ENCODE peak calls at places on chromosome 11, in four cellular contexts. One of them, this sample, is unnamed.

GRCh38 chr11:4551346-4551979 is 6.5 kb downstream of the OR52M1 start:
- DNase-seq in K562: peak
- DNase-seq in HepG2: peak
- DNase-seq in GM12878: no peak
- DNase-seq in this sample: peak

GRCh38 chr11:66476841-66477251 is 3.4 kb upstream of the DPP3 start:
- DNase-seq in K562: no peak
- DNase-seq in HepG2: no peak
- DNase-seq in GM12878: no peak
- DNase-seq in this sample: no peak

GRCh38 chr11:66026017-66026529 is at the start of gene CATSPER1:
- DNase-seq in GM12878: no peak
- DNase-seq in HepG2: no peak
- DNase-seq in K562: no peak
- DNase-seq in this sample: no peak

GRCh38 chr11:35038211-35038930 is 100.6 kb upstream of the CD44 start:
- DNase-seq in HepG2: no peak
- DNase-seq in GM12878: no peak
- DNase-seq in K562: no peak
- DNase-seq in this sample: no peak

GRCh38 chr11:2791139-2791520 is 91.3 kb upstream of the KCNQ1OT1 start:
- DNase-seq in GM12878: no peak
- DNase-seq in K562: no peak
- DNase-seq in HepG2: no peak
- DNase-seq in this sample: no peak

GRCh38 chr11:120832609-120833221 is 191.2 kb upstream of the TBCEL start:
- DNase-seq in K562: no peak
- DNase-seq in HepG2: no peak
- DNase-seq in GM12878: no peak
- DNase-seq in this sample: no peak

GRCh38 chr11:10488581-10489443 is 33.7 kb downstream of the AMPD3 start:
- DNase-seq in K562: no peak
- DNase-seq in GM12878: peak
- DNase-seq in HepG2: no peak
- DNase-seq in this sample: no peak

GRCh38 chr11:83472328-83472727 is 186.2 kb upstream of the CCDC90B start:
- DNase-seq in GM12878: no peak
- DNase-seq in K562: no peak
- DNase-seq in HepG2: no peak
- DNase-seq in this sample: no peak

GRCh38 chr11:107139396-107139795 is 121.1 kb upstream of the GUCY1A2 start:
- DNase-seq in GM12878: no peak
- DNase-seq in HepG2: no peak
- DNase-seq in K562: no peak
- DNase-seq in this sample: no peak

GRCh38 chr11:96161271-96162089 is 181.5 kb downstream of the MAML2 start:
- DNase-seq in HepG2: no peak
- DNase-seq in GM12878: no peak
- DNase-seq in K562: no peak
- DNase-seq in this sample: no peak

GRCh38 chr11:31802609-31802989 is 8.5 kb downstream of the PAX6 start:
- DNase-seq in HepG2: no peak
- DNase-seq in GM12878: no peak
- DNase-seq in K562: no peak
- DNase-seq in this sample: no peak

GRCh38 chr11:9594267-9595046 is 21.0 kb downstream of the WEE1 start:
- DNase-seq in K562: no peak
- DNase-seq in GM12878: no peak
- DNase-seq in HepG2: no peak
- DNase-seq in this sample: no peak

GRCh38 chr11:117458275-117459120 is 130.8 kb downstream of the CEP164 start:
- DNase-seq in K562: no peak
- DNase-seq in HepG2: no peak
- DNase-seq in GM12878: no peak
- DNase-seq in this sample: no peak

GRCh38 chr11:93541884-93542752 is 1.1 kb downstream of the SMCO4 start:
- DNase-seq in K562: peak
- DNase-seq in GM12878: no peak
- DNase-seq in HepG2: peak
- DNase-seq in this sample: peak

GRCh38 chr11:12518606-12519385 is 141.4 kb downstream of the PARVA start:
- DNase-seq in GM12878: no peak
- DNase-seq in HepG2: no peak
- DNase-seq in K562: no peak
- DNase-seq in this sample: no peak

GRCh38 chr11:77058900-77059299 is 7.9 kb upstream of the CAPN5 start:
- DNase-seq in GM12878: no peak
- DNase-seq in K562: no peak
- DNase-seq in HepG2: no peak
- DNase-seq in this sample: no peak

GRCh38 chr11:134499990-134500389 is 87.9 kb upstream of the B3GAT1 start:
- DNase-seq in HepG2: no peak
- DNase-seq in K562: no peak
- DNase-seq in GM12878: no peak
- DNase-seq in this sample: no peak

GRCh38 chr11:5808500-5809121 is at the start of gene OR52N2:
- DNase-seq in K562: peak
- DNase-seq in HepG2: peak
- DNase-seq in GM12878: peak
- DNase-seq in this sample: peak

GRCh38 chr11:35615911-35616900 is 2.1 kb upstream of the FJX1 start:
- DNase-seq in GM12878: no peak
- DNase-seq in HepG2: peak
- DNase-seq in K562: peak
- DNase-seq in this sample: no peak

GRCh38 chr11:33624082-33624481 is 76.5 kb downstream of the C11orf91 start:
- DNase-seq in GM12878: no peak
- DNase-seq in K562: no peak
- DNase-seq in HepG2: no peak
- DNase-seq in this sample: no peak

GRCh38 chr11:73236879-73237278 is 18.8 kb downstream of the P2RY2 start:
- DNase-seq in K562: peak
- DNase-seq in HepG2: peak
- DNase-seq in GM12878: no peak
- DNase-seq in this sample: peak

GRCh38 chr11:91081440-91082088 is 858.7 kb upstream of the CHORDC1 start:
- DNase-seq in HepG2: no peak
- DNase-seq in GM12878: no peak
- DNase-seq in K562: no peak
- DNase-seq in this sample: no peak

GRCh38 chr11:19359425-19360000 is 118.8 kb upstream of the E2F8 start:
- DNase-seq in HepG2: no peak
- DNase-seq in GM12878: no peak
- DNase-seq in K562: no peak
- DNase-seq in this sample: no peak

GRCh38 chr11:72672839-72673238 is 1.4 kb downstream of the PDE2A start:
- DNase-seq in K562: no peak
- DNase-seq in HepG2: no peak
- DNase-seq in GM12878: no peak
- DNase-seq in this sample: no peak

GRCh38 chr11:130409618-130410388 is 18.6 kb downstream of the ADAMTS8 start:
- DNase-seq in HepG2: no peak
- DNase-seq in K562: no peak
- DNase-seq in GM12878: no peak
- DNase-seq in this sample: no peak

GRCh38 chr11:123168955-123169484 is 26.0 kb downstream of the CLMP start:
- DNase-seq in GM12878: no peak
- DNase-seq in K562: no peak
- DNase-seq in HepG2: no peak
- DNase-seq in this sample: no peak

GRCh38 chr11:12564012-12564411 is 110.2 kb upstream of the TEAD1 start:
- DNase-seq in K562: no peak
- DNase-seq in HepG2: no peak
- DNase-seq in GM12878: no peak
- DNase-seq in this sample: no peak

DNA sequence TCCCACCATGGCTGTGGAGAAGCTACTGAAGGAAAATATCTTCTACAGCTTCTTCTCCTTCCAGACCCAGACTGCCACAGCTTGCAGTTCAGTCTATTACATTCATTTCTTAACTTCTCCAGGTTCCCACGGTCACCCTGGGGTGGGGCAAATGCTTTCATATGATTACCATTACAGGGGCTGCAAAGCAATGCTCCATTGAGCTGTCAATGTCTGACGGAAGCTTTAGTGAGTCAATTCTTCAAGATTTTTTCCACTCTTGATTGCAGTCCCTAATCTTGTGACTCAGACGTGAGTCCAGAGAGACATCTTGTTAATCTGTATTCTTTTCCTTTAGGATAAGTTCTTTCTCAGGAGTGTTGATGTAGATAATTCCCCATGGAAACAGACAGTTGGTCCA is 233.4 kb upstream of the DDI1 start:
- DNase-seq in K562: no peak
- DNase-seq in GM12878: no peak
- DNase-seq in HepG2: no peak
- DNase-seq in this sample: no peak
- TF ChIP-seq TARDBP in K562: no peak
- TF ChIP-seq TARDBP in GM12878: no peak
- TF ChIP-seq TARDBP in HepG2: no peak
- TF ChIP-seq TARDBP in this sample: no peak

GRCh38 chr11:39374963-39375698 is 2084.3 kb downstream of the LRRC4C start:
- DNase-seq in K562: peak
- DNase-seq in GM12878: no peak
- DNase-seq in HepG2: peak
- DNase-seq in this sample: peak
- TF ChIP-seq FOXM1 in K562: no peak
- TF ChIP-seq FOXM1 in GM12878: no peak
- TF ChIP-seq FOXM1 in HepG2: no peak
- TF ChIP-seq FOXM1 in this sample: no peak

GRCh38 chr11:87141322-87141721 is 103.6 kb downstream of the TMEM135 start:
- DNase-seq in K562: no peak
- DNase-seq in HepG2: no peak
- DNase-seq in GM12878: no peak
- DNase-seq in this sample: no peak

GRCh38 chr11:87143663-87144062 is 105.9 kb downstream of the TMEM135 start:
- DNase-seq in GM12878: no peak
- DNase-seq in K562: no peak
- DNase-seq in HepG2: no peak
- DNase-seq in this sample: no peak

GRCh38 chr11:87141980-87142514 is 104.3 kb downstream of the TMEM135 start:
- DNase-seq in K562: no peak
- DNase-seq in HepG2: no peak
- DNase-seq in GM12878: no peak
- DNase-seq in this sample: peak

GRCh38 chr11:87142594-87142993 is 104.9 kb downstream of the TMEM135 start:
- DNase-seq in HepG2: no peak
- DNase-seq in K562: no peak
- DNase-seq in GM12878: no peak
- DNase-seq in this sample: no peak

DNA sequence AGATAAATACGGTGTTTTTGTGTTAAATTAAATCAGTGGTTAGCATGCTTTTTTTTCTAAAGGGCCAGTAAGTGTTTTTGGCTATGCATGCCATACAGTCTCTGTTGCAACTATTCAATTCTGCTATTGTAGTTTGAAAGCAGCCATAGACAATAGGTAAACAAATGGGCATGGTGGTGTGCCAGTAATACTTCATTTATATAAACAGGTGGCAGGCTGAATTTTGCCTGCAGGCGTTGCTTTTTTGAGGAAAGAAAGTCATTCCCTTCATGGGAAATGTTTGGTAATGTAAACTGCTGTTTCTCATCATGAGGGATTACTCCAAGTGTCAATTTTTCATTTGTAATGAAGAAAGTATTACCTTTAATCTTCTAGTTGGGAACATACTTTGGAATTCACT is 106.5 kb downstream of the TMEM135 start:
- DNase-seq in GM12878: no peak
- DNase-seq in HepG2: no peak
- DNase-seq in K562: no peak
- DNase-seq in this sample: no peak
- TF ChIP-seq TARDBP in GM12878: no peak
- TF ChIP-seq TARDBP in HepG2: no peak
- TF ChIP-seq TARDBP in K562: no peak
- TF ChIP-seq TARDBP in this sample: no peak

DNA sequence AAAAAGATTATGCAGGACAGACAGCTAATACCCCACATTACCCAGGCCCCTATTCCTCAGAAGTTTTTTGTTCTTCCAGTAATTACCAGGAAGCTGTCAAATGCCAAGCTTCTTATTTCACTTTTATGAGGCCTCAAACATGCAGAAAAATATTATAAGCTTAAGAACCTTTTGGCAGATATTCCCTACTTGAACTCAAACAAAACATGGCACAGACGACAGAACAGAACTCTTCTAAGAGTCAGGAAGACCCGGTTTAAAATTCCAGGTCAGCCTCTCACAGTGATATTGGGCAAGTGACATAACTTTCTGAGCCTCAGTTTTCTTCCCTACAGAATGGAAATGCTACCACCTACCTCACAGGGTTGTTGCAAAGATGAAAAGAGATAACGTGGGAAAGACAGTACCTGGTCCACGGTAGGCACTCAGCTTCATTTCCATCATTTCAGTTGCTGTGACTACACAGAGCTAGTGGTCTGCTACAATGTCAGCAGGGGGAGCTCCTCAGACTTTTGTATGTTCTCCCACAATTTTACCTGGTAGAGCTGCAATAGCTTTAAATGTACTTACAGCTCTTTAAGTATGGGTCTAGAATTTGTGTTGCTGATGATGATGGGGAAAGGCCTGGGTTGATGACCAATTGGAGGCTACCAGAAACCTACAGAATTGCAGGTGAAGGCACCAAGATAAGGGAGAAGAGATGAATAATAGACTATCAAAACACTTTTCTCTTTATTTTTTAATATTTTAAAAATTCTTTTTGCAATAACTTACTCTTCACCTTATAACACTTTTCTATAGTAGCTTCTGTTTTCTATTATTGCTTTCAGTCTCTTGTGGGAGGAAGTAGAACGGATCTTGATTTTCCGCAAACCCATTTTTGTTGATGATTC is 98.3 kb upstream of the CHRM4 start:
- DNase-seq in K562: peak
- DNase-seq in HepG2: peak
- DNase-seq in GM12878: no peak
- DNase-seq in this sample: peak
- TF ChIP-seq FOXM1 in K562: no peak
- TF ChIP-seq FOXM1 in HepG2: no peak
- TF ChIP-seq FOXM1 in GM12878: no peak
- TF ChIP-seq FOXM1 in this sample: no peak

DNA sequence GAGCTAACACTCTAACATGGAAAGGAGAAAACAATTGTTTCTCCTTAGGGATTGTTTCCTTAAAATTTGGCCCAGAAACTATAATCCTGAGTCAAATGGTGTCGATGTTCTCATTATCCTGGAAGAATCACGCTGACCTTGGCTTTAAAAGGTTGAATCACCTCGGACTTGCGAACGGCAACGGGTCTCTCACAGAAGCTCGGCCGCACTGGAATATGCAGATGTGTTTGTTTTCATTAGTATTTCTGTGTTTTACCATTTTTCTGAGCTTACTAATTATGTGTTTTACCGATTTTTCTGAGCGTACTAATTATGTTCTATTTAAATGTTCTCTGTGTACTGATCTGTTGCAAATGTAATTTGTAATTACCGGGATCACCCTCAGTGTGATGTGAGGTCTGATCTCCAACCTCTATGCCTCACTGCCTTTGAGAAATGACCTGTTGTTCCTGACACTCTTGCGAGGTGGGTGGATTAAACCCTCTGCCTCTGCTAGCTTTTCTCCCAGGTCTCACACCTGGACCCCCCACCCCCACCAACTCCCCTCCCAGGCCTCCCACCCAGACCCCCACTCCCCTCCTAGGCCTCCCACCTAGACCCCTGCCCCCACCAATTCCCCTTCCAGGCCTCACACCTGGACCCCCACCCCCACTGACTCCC is 38.3 kb upstream of the BRSK2 start:
- DNase-seq in K562: peak
- DNase-seq in HepG2: peak
- DNase-seq in GM12878: no peak
- DNase-seq in this sample: peak
- TF ChIP-seq TARDBP in K562: no peak
- TF ChIP-seq TARDBP in HepG2: no peak
- TF ChIP-seq TARDBP in GM12878: no peak
- TF ChIP-seq TARDBP in this sample: no peak